ENCODE peak calls at places on chromosome 16, in ten cellular contexts. J is sigmoid colon, Z is H1, I is K562, U is SK-N-MC, K is SK-N-SH, N is endothelial cell of umbilical vein, L is HCT116, H is prostate gland, A is HepG2. W is an unnamed sample.

GRCh38 chr16:81060576-81061306 is 16.3 kb downstream of the C16orf46 start:
- DNase-seq in U (no peak), L (no peak), Z (no peak), H (no peak), N (no peak), J (no peak), K (no peak), I (no peak), A (no peak), W (no peak)

GRCh38 chr16:78706637-78707036 is 607.2 kb downstream of the WWOX start:
- DNase-seq in J (no peak), N (no peak), I (no peak), L (no peak), U (no peak), A (peak), Z (no peak), H (no peak), K (no peak), W (no peak)

GRCh38 chr16:12341423-12341822 is 364.9 kb downstream of the SNX29 start:
- DNase-seq in J (no peak), A (peak), Z (no peak), L (peak), I (peak), N (peak), U (no peak), K (no peak), H (no peak), W (no peak)

GRCh38 chr16:23975293-23975692 is 139.5 kb downstream of the PRKCB start:
- DNase-seq in I (no peak), U (no peak), H (no peak), Z (no peak), J (no peak), L (no peak), N (no peak), K (no peak), A (no peak), W (no peak)

GRCh38 chr16:59605706-59606105 is 871.6 kb upstream of the GOT2 start:
- DNase-seq in J (no peak), A (no peak), U (no peak), I (no peak), L (no peak), N (no peak), Z (no peak), H (no peak), K (no peak), W (no peak)

GRCh38 chr16:67183284-67183626 is 508 bp downstream of the MATCAP1 start:
- DNase-seq in K (no peak), N (no peak), L (no peak), Z (no peak), A (no peak), H (no peak), J (no peak), I (no peak), U (no peak), W (no peak)

GRCh38 chr16:48206594-48207242 is 37.4 kb upstream of the LONP2 start:
- DNase-seq in K (no peak), H (no peak), A (peak), I (no peak), L (no peak), U (no peak), J (no peak), N (no peak), Z (no peak), W (no peak)

GRCh38 chr16:3087243-3087791 is 11.8 kb downstream of the ZSCAN10 start:
- DNase-seq in U (no peak), L (no peak), I (peak), J (no peak), H (no peak), A (no peak), Z (no peak), K (no peak), N (peak), W (no peak)

GRCh38 chr16:21277927-21278706 is at the start of gene CRYM:
- DNase-seq in J (peak), K (peak), U (no peak), A (peak), H (peak), N (peak), L (no peak), Z (peak), I (peak), W (peak)

GRCh38 chr16:50679676-50680555 is 1.2 kb downstream of the SNX20 start:
- DNase-seq in I (no peak), H (no peak), N (no peak), L (no peak), Z (no peak), A (no peak), U (no peak), J (no peak), K (no peak), W (no peak)

GRCh38 chr16:49755291-49755611 is 100.7 kb downstream of the ZNF423 start:
- DNase-seq in Z (no peak), K (peak), N (peak), A (no peak), J (no peak), H (peak), L (peak), I (peak), U (no peak), W (no peak)

GRCh38 chr16:11356573-11357331 is 11.5 kb downstream of the RMI2 start:
- DNase-seq in L (no peak), H (no peak), J (peak), Z (peak), K (peak), A (peak), I (peak), U (no peak), N (peak), W (peak)

GRCh38 chr16:66926171-66926570 is 836 bp upstream of the RRAD start:
- DNase-seq in K (no peak), J (peak), U (no peak), Z (no peak), L (no peak), H (no peak), I (no peak), A (no peak), N (no peak), W (peak)

GRCh38 chr16:47018223-47018891 is 44.9 kb upstream of the DNAJA2 start:
- DNase-seq in A (peak), Z (no peak), U (no peak), H (peak), L (peak), K (peak), J (no peak), N (peak), I (peak), W (peak)

GRCh38 chr16:60771138-60771537 is 1265.1 kb downstream of the CDH8 start:
- DNase-seq in U (no peak), I (no peak), Z (no peak), H (no peak), J (no peak), A (no peak), L (no peak), N (no peak), K (no peak), W (no peak)

GRCh38 chr16:65876200-65876498 is 490.3 kb upstream of the CDH5 start:
- DNase-seq in H (no peak), K (no peak), L (no peak), N (no peak), J (no peak), I (no peak), U (no peak), Z (no peak), A (no peak), W (no peak)

GRCh38 chr16:19835989-19836421 is 48.6 kb downstream of the GPRC5B start:
- DNase-seq in A (no peak), L (no peak), I (no peak), N (no peak), K (no peak), J (no peak), U (no peak), H (no peak), Z (no peak), W (no peak)

GRCh38 chr16:22664132-22664531 is 149.8 kb upstream of the HS3ST2 start:
- DNase-seq in J (peak), N (no peak), U (no peak), H (no peak), K (no peak), Z (no peak), A (no peak), I (no peak), L (no peak), W (no peak)

GRCh38 chr16:12168054-12169018 is 191.8 kb downstream of the SNX29 start:
- DNase-seq in I (no peak), K (no peak), N (no peak), L (no peak), A (no peak), U (no peak), Z (no peak), H (no peak), J (no peak), W (no peak)

GRCh38 chr16:85708338-85708737 is 19.6 kb upstream of the GINS2 start:
- DNase-seq in A (no peak), N (no peak), U (no peak), H (no peak), J (no peak), K (no peak), Z (no peak), L (no peak), I (no peak), W (no peak)

GRCh38 chr16:67546761-67547422 is 15.4 kb upstream of the CTCF start:
- DNase-seq in N (peak), U (no peak), J (peak), K (peak), Z (peak), A (peak), L (peak), I (peak), H (peak), W (peak)

GRCh38 chr16:84356591-84357116 is 11.7 kb upstream of the ATP2C2 start:
- DNase-seq in H (peak), K (no peak), I (no peak), L (no peak), Z (no peak), A (peak), N (no peak), J (no peak), U (no peak), W (peak)

GRCh38 chr16:46673320-46674013 is 15.5 kb downstream of the VPS35 start:
- DNase-seq in J (no peak), K (peak), A (peak), I (peak), Z (peak), L (peak), N (peak), U (no peak), H (peak), W (peak)

GRCh38 chr16:25693621-25694020 is 1.9 kb downstream of the HS3ST4 start:
- DNase-seq in Z (no peak), L (no peak), U (no peak), K (no peak), I (no peak), H (no peak), J (no peak), A (no peak), N (no peak), W (no peak)

GRCh38 chr16:53041196-53041977 is 11.3 kb downstream of the CHD9NB start:
- DNase-seq in K (no peak), H (peak), L (no peak), Z (peak), U (no peak), N (peak), A (peak), I (no peak), J (peak), W (peak)

GRCh38 chr16:84610385-84610784 is 7.5 kb downstream of the COTL1 start:
- DNase-seq in Z (no peak), K (no peak), U (no peak), N (no peak), A (no peak), I (no peak), L (no peak), H (no peak), J (no peak), W (no peak)

GRCh38 chr16:27177031-27177774 is 26.1 kb upstream of the KDM8 start:
- DNase-seq in K (no peak), H (no peak), J (no peak), L (no peak), I (no peak), Z (no peak), U (no peak), A (no peak), N (peak), W (no peak)

GRCh38 chr16:65195998-65196397 is 74.1 kb upstream of the CDH11 start:
- DNase-seq in U (no peak), H (no peak), A (no peak), J (no peak), Z (no peak), I (no peak), L (no peak), N (no peak), K (peak), W (no peak)

GRCh38 chr16:66335704-66336329 is 30.7 kb upstream of the CDH5 start:
- DNase-seq in N (peak), L (no peak), U (no peak), J (no peak), I (no peak), Z (no peak), H (no peak), A (no peak), K (no peak), W (no peak)

GRCh38 chr16:79171504-79172240 is 428.9 kb downstream of the MAF start:
- DNase-seq in N (no peak), I (no peak), Z (no peak), J (no peak), U (no peak), H (no peak), A (no peak), L (no peak), K (peak), W (no peak)

GRCh38 chr16:7182510-7183109 is 150.0 kb upstream of the RBFOX1 start:
- DNase-seq in L (no peak), Z (peak), A (no peak), N (no peak), J (no peak), I (peak), U (no peak), K (no peak), H (no peak), W (no peak)

GRCh38 chr16:71807905-71808592 is 585 bp downstream of the AP1G1 start:
- DNase-seq in N (peak), J (peak), U (no peak), A (no peak), Z (no peak), K (no peak), L (no peak), I (peak), H (peak), W (no peak)

GRCh38 chr16:9225527-9226316 is 134.3 kb downstream of the HAPSTR1 start:
- DNase-seq in H (no peak), A (peak), N (no peak), L (peak), K (peak), J (peak), Z (no peak), I (peak), U (no peak), W (no peak)

GRCh38 chr16:11658896-11659708 is 9.2 kb upstream of the SNN start:
- DNase-seq in U (no peak), K (no peak), H (no peak), L (no peak), N (no peak), Z (peak), A (no peak), I (no peak), J (no peak), W (no peak)

GRCh38 chr16:85729452-85729851 is 21.4 kb downstream of the C16orf74 start:
- DNase-seq in Z (no peak), K (no peak), H (no peak), N (no peak), J (no peak), A (no peak), U (no peak), L (no peak), I (no peak), W (no peak)

GRCh38 chr16:79286646-79287423 is 313.7 kb downstream of the MAF start:
- DNase-seq in A (no peak), U (no peak), N (no peak), J (peak), K (no peak), Z (no peak), I (no peak), L (no peak), H (peak), W (peak)

GRCh38 chr16:69310479-69311114 is 553 bp upstream of the VPS4A start:
- DNase-seq in H (no peak), N (no peak), J (no peak), Z (no peak), K (no peak), U (no peak), A (no peak), I (no peak), L (no peak), W (no peak)
- TF ChIP-seq POLR2AphosphoS5 in H (no peak), N (no peak), J (no peak), Z (no peak), K (peak), U (no peak), A (peak), I (no peak), L (no peak), W (no peak)

GRCh38 chr16:1958715-1959268 is 546 bp upstream of the NDUFB10 start:
- DNase-seq in A (no peak), Z (peak), L (no peak), U (no peak), I (no peak), K (no peak), H (no peak), J (no peak), N (no peak), W (no peak)

GRCh38 chr16:1961651-1962067 is 2.3 kb downstream of the NDUFB10 start:
- DNase-seq in H (no peak), I (peak), K (no peak), J (no peak), Z (no peak), A (peak), U (no peak), L (no peak), N (no peak), W (no peak)

GRCh38 chr16:1960665-1961630 is 1.6 kb downstream of the NDUFB10 start:
- DNase-seq in N (peak), Z (no peak), A (peak), H (no peak), I (peak), J (no peak), L (peak), K (no peak), U (no peak), W (no peak)

GRCh38 chr16:1964046-1964505 is 550 bp downstream of the RPS2 start:
- DNase-seq in Z (no peak), I (peak), H (no peak), A (no peak), K (no peak), N (peak), J (no peak), L (no peak), U (no peak), W (no peak)

GRCh38 chr16:1959269-1960039 is at the start of gene NDUFB10:
- DNase-seq in A (peak), J (peak), U (no peak), Z (peak), I (peak), N (peak), H (peak), K (peak), L (peak), W (peak)
- TF ChIP-seq POLR2AphosphoS5 in A (peak), J (peak), U (peak), Z (peak), I (peak), N (peak), H (peak), K (peak), L (peak), W (peak)

DNA sequence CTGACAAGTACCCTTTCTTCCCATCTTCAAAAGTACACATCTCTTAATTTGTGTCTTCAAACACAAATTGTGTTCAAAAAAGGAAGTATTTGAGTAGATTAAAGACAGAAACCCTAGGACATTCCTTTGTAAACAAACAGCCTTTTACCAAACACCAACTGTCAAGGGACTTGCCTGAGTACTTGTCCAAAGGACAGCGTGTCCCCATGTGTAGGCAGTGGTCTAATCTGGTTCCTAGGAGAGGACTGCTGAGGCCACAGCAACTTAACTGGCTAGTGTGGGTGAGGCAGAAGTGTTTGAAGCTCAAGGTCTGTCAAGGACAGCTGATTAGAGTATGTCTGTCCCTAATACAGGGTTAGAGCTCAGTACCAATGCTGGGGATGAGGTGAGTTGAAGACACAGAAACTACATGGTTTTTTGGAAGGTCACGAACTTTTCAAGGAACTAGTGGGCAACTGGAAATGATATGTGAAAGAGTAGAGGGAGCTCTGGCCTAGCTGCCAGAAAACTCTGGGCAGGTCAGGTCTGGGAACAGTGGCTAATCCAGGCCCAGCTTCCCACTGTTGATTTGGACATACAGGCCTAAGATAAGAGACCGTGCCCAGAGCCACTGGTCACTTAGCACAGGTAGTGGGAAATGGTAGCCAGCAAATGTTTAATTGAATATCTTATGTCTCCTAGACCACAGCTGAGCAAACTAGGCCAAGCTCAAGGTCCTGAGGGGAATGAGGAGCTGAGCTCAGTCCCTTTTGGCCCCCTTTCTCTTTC is 10.1 kb downstream of the HMOX2 start:
- DNase-seq in J (no peak), N (no peak), A (no peak), K (no peak), Z (no peak), L (no peak), H (peak), U (no peak), I (no peak), W (peak)
- TF ChIP-seq POLR2AphosphoS5 in J (peak), N (no peak), A (no peak), K (no peak), Z (no peak), L (no peak), H (peak), U (no peak), I (no peak), W (no peak)

DNA sequence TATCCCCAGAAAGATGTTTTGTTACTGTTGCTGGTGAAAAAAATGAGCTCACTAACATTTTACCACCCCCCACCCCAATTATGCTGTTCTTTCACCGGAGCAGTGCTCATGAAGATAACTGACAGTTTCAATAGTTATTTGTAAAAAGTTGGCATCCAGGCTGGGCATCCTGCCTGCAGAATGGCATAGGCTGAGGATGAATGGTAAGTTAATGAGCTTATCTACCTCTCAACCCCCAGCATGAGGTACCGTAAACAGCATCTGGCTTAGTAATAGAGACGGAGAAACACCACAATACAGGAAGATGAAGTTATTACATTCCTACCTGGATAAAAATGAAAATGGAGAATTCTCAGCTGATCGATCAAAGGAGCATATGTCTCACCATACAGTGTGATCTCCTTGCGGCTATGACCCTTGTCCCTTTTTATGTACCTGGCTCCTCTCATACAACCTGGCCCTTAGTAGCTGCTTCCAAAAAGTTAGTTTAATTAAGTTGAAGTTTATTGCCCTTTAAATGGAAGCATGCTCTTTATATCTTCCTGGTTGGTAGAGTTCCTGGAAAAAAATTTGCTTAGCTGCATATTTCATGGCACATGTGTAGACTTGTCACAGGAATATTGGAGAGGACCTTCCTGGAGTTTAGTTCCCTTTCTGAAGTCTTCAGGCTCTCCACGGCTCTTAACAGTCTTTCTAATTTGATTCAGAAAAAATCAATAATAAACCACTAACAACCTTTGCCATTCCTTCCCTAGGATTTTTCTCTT is 61.2 kb upstream of the MPHOSPH6 start:
- DNase-seq in K (no peak), A (no peak), U (no peak), J (no peak), L (no peak), I (no peak), Z (no peak), H (peak), N (no peak), W (no peak)
- TF ChIP-seq POLR2AphosphoS5 in K (no peak), A (no peak), U (no peak), J (no peak), L (no peak), I (no peak), Z (no peak), H (peak), N (no peak), W (no peak)

GRCh38 chr16:86942469-86943175 is 364.3 kb downstream of the FOXL1 start:
- DNase-seq in U (no peak), A (no peak), I (no peak), J (no peak), K (no peak), Z (no peak), H (no peak), L (no peak), N (no peak), W (no peak)
- TF ChIP-seq POLR2AphosphoS5 in U (no peak), A (no peak), I (no peak), J (no peak), K (no peak), Z (no peak), H (no peak), L (no peak), N (no peak), W (no peak)

W was measured in stomach.